ENCODE peak calls at places on chromosomes 7 and 10, in ten cellular contexts. T is NCI-H345; U is cardiac fibroblast; G is effector CD4-positive, alpha-beta T cell; Z is adrenal gland; C is putamen; X is ecto neural progenitor cell; Y is HuH-7; O is mammary epithelial cell; D is effector memory CD8-positive, alpha-beta T cell. W is an unnamed sample.

GRCh38 chr7:116582806-116583444 is 58.1 kb downstream of the CAV1 start:
- DNase-seq in Z (no peak), T (no peak), C (no peak), X (no peak), Y (no peak), G (no peak), U (peak; percentile 81), D (no peak), O (no peak), W (no peak)

GRCh38 chr7:42493436-42494198 is 256.6 kb upstream of the GLI3 start:
- DNase-seq in X (peak; percentile 79), Y (no peak), D (no peak), U (peak; percentile 92), O (peak; percentile 81), G (no peak), Z (peak; percentile 52), C (peak; percentile 45), T (no peak), W (no peak)

GRCh38 chr7:140611641-140612040 is 29.0 kb downstream of the DENND2A start:
- DNase-seq in C (no peak), O (peak; percentile 54), X (no peak), Z (no peak), Y (no peak), D (no peak), U (no peak), G (no peak), T (no peak), W (no peak)

GRCh38 chr10:3398825-3399646 is 226.5 kb upstream of the PITRM1 start:
- DNase-seq in Z (no peak), T (no peak), U (peak; percentile 30), O (peak; percentile 76), X (no peak), C (peak; percentile 80), G (no peak), D (no peak), Y (peak; percentile 73), W (no peak)

GRCh38 chr7:19958309-19958896 is 185.0 kb upstream of the TMEM196 start:
- DNase-seq in Y (no peak), D (no peak), C (no peak), G (no peak), Z (no peak), U (peak; percentile 90), X (no peak), T (no peak), O (peak; percentile 97), W (no peak)

GRCh38 chr7:158585721-158586498 is 1.7 kb downstream of the PTPRN2 start:
- DNase-seq in C (no peak), Y (no peak), T (no peak), D (no peak), G (no peak), Z (no peak), U (no peak), O (no peak), X (no peak), W (no peak)

GRCh38 chr10:98748298-98748697 is 301.6 kb upstream of the HPS1 start:
- DNase-seq in C (no peak), T (no peak), D (no peak), O (peak; percentile 23), Y (peak; percentile 6), Z (no peak), G (no peak), U (peak; percentile 28), X (no peak), W (no peak)

GRCh38 chr10:124717911-124718734 is 26.1 kb downstream of the FAM53B start:
- DNase-seq in T (no peak), C (peak; percentile 85), Y (no peak), X (no peak), O (peak; percentile 71), G (peak; percentile 78), Z (no peak), U (no peak), D (peak; percentile 78), W (peak; percentile 78)

GRCh38 chr7:134890246-134891240 is 95.8 kb upstream of the AGBL3 start:
- DNase-seq in Y (no peak), Z (peak; percentile 33), T (peak; percentile 79), X (no peak), O (peak; percentile 90), U (peak; percentile 66), G (no peak), D (no peak), C (peak; percentile 49), W (no peak)

GRCh38 chr7:706721-707120 is 19.8 kb upstream of the DNAAF5 start:
- DNase-seq in T (no peak), C (no peak), D (no peak), O (no peak), X (no peak), U (no peak), G (no peak), Y (no peak), Z (no peak), W (peak; percentile 10)

GRCh38 chr10:101843032-101843991 is at the start of gene KCNIP2:
- DNase-seq in T (peak; percentile 47), Y (peak; percentile 70), C (peak; percentile 75), D (peak; percentile 57), O (no peak), Z (no peak), U (peak; percentile 8), G (peak; percentile 66), X (peak; percentile 83), W (peak; percentile 89)

GRCh38 chr10:59314284-59314683 is 48.1 kb downstream of the FAM13C start:
- DNase-seq in D (no peak), U (no peak), T (no peak), C (no peak), Y (no peak), Z (no peak), X (no peak), O (no peak), G (no peak), W (no peak)

GRCh38 chr7:50347693-50348092 is 43.2 kb downstream of the IKZF1 start:
- DNase-seq in O (no peak), Y (no peak), X (no peak), C (no peak), D (no peak), G (no peak), T (no peak), Z (no peak), U (no peak), W (no peak)

GRCh38 chr10:15363031-15363430 is 8.1 kb downstream of the FAM171A1 start:
- DNase-seq in U (no peak), D (no peak), Z (no peak), Y (no peak), O (no peak), X (no peak), G (no peak), C (no peak), T (no peak), W (no peak)

GRCh38 chr10:33223326-33224014 is 111.0 kb downstream of the NRP1 start:
- DNase-seq in C (no peak), O (no peak), X (no peak), T (no peak), U (no peak), D (no peak), Y (no peak), G (no peak), Z (no peak), W (no peak)